ENCODE peak calls at places on chromosomes 3 and 15, in six cellular contexts. One of them, this sample, is unnamed. For H3K27me3, the result is how much of the 10 kb centered on the place peaks cover.

GRCh38 chr15:85479071-85479647 is 98.8 kb downstream of the AKAP13 start:
- DNase-seq in breast epithelium: peak
- DNase-seq in esophagus squamous epithelium: no peak
- DNase-seq in transverse colon: no peak
- DNase-seq in IMR-90: peak
- DNase-seq in adrenal gland: no peak
- DNase-seq in this sample: no peak

GRCh38 chr3:105691633-105692032 is 177.2 kb downstream of the CBLB start:
- DNase-seq in breast epithelium: no peak
- DNase-seq in esophagus squamous epithelium: no peak
- DNase-seq in transverse colon: no peak
- DNase-seq in IMR-90: no peak
- DNase-seq in adrenal gland: no peak
- DNase-seq in this sample: no peak

GRCh38 chr15:66565141-66565595 is 630 bp downstream of the LCTL start:
- DNase-seq in breast epithelium: no peak
- DNase-seq in esophagus squamous epithelium: no peak
- DNase-seq in transverse colon: no peak
- DNase-seq in IMR-90: no peak
- DNase-seq in adrenal gland: no peak
- DNase-seq in this sample: no peak

GRCh38 chr15:86644319-86644718 is 564.6 kb downstream of the AGBL1 start:
- DNase-seq in breast epithelium: no peak
- DNase-seq in esophagus squamous epithelium: no peak
- DNase-seq in transverse colon: no peak
- DNase-seq in IMR-90: no peak
- DNase-seq in adrenal gland: no peak
- DNase-seq in this sample: no peak

GRCh38 chr15:99180287-99180962 is 69.0 kb downstream of the TTC23 start:
- DNase-seq in breast epithelium: no peak
- DNase-seq in esophagus squamous epithelium: no peak
- DNase-seq in transverse colon: no peak
- DNase-seq in IMR-90: no peak
- DNase-seq in adrenal gland: no peak
- DNase-seq in this sample: no peak

GRCh38 chr3:13874891-13875290 is 5.0 kb downstream of the WNT7A start:
- DNase-seq in breast epithelium: no peak
- DNase-seq in esophagus squamous epithelium: no peak
- DNase-seq in transverse colon: no peak
- DNase-seq in IMR-90: no peak
- DNase-seq in adrenal gland: no peak
- DNase-seq in this sample: no peak

GRCh38 chr3:47482411-47482810 is 6.7 kb upstream of the SCAP start:
- DNase-seq in breast epithelium: no peak
- DNase-seq in esophagus squamous epithelium: no peak
- DNase-seq in transverse colon: no peak
- DNase-seq in IMR-90: no peak
- DNase-seq in adrenal gland: no peak
- DNase-seq in this sample: peak

GRCh38 chr15:95712785-95713184 is 617.7 kb upstream of the NR2F2 start:
- DNase-seq in breast epithelium: no peak
- DNase-seq in esophagus squamous epithelium: no peak
- DNase-seq in transverse colon: no peak
- DNase-seq in IMR-90: peak
- DNase-seq in adrenal gland: no peak
- DNase-seq in this sample: no peak

GRCh38 chr3:148739720-148740119 is 42.0 kb downstream of the AGTR1 start:
- DNase-seq in breast epithelium: no peak
- DNase-seq in esophagus squamous epithelium: no peak
- DNase-seq in transverse colon: no peak
- DNase-seq in IMR-90: no peak
- DNase-seq in adrenal gland: peak
- DNase-seq in this sample: no peak

GRCh38 chr3:46664188-46664970 is 29.1 kb downstream of the ALS2CL start:
- DNase-seq in breast epithelium: no peak
- DNase-seq in esophagus squamous epithelium: no peak
- DNase-seq in transverse colon: no peak
- DNase-seq in IMR-90: no peak
- DNase-seq in adrenal gland: no peak
- DNase-seq in this sample: peak

GRCh38 chr3:87288486-87288885 is 12.1 kb upstream of the POU1F1 start:
- DNase-seq in breast epithelium: no peak
- DNase-seq in esophagus squamous epithelium: no peak
- DNase-seq in transverse colon: no peak
- DNase-seq in IMR-90: no peak
- DNase-seq in adrenal gland: no peak
- DNase-seq in this sample: no peak

GRCh38 chr3:109241459-109241858 is 74.9 kb downstream of the DPPA2 start:
- DNase-seq in breast epithelium: no peak
- DNase-seq in esophagus squamous epithelium: no peak
- DNase-seq in transverse colon: no peak
- DNase-seq in IMR-90: no peak
- DNase-seq in adrenal gland: no peak
- DNase-seq in this sample: no peak

GRCh38 chr15:73802336-73803105 is 49.4 kb upstream of the INSYN1 start:
- DNase-seq in breast epithelium: peak
- DNase-seq in esophagus squamous epithelium: no peak
- DNase-seq in transverse colon: no peak
- DNase-seq in IMR-90: no peak
- DNase-seq in adrenal gland: no peak
- DNase-seq in this sample: no peak

GRCh38 chr15:85618956-85619491 is 175.7 kb downstream of the KLHL25 start:
- DNase-seq in breast epithelium: peak
- DNase-seq in esophagus squamous epithelium: no peak
- DNase-seq in transverse colon: peak
- DNase-seq in IMR-90: peak
- DNase-seq in adrenal gland: peak
- DNase-seq in this sample: peak

GRCh38 chr3:72810063-72810462 is 38.2 kb downstream of the SHQ1 start:
- DNase-seq in breast epithelium: no peak
- DNase-seq in esophagus squamous epithelium: no peak
- DNase-seq in transverse colon: no peak
- DNase-seq in IMR-90: peak
- DNase-seq in adrenal gland: no peak
- DNase-seq in this sample: no peak

GRCh38 chr15:58546066-58546591 is 114.3 kb downstream of the LIPC start:
- DNase-seq in breast epithelium: no peak
- DNase-seq in esophagus squamous epithelium: no peak
- DNase-seq in transverse colon: no peak
- DNase-seq in IMR-90: no peak
- DNase-seq in adrenal gland: peak
- DNase-seq in this sample: no peak

GRCh38 chr3:117045143-117045542 is 335.6 kb downstream of the TUSC7 start:
- DNase-seq in breast epithelium: no peak
- DNase-seq in esophagus squamous epithelium: no peak
- DNase-seq in transverse colon: peak
- DNase-seq in IMR-90: peak
- DNase-seq in adrenal gland: no peak
- DNase-seq in this sample: no peak

GRCh38 chr15:50765202-50765967 is at the start of gene SPPL2A:
- DNase-seq in breast epithelium: peak
- DNase-seq in esophagus squamous epithelium: peak
- DNase-seq in transverse colon: peak
- DNase-seq in IMR-90: peak
- DNase-seq in adrenal gland: peak
- DNase-seq in this sample: peak

GRCh38 chr3:46517016-46517770 is 19.4 kb downstream of the RTP3 start:
- DNase-seq in breast epithelium: no peak
- DNase-seq in esophagus squamous epithelium: no peak
- DNase-seq in transverse colon: no peak
- DNase-seq in IMR-90: peak
- DNase-seq in adrenal gland: no peak
- DNase-seq in this sample: no peak

GRCh38 chr3:32946973-32947372 is 4.5 kb upstream of the CCR4 start:
- DNase-seq in breast epithelium: no peak
- DNase-seq in esophagus squamous epithelium: no peak
- DNase-seq in transverse colon: no peak
- DNase-seq in IMR-90: no peak
- DNase-seq in adrenal gland: no peak
- DNase-seq in this sample: no peak

GRCh38 chr3:116057403-116058006 is 387.8 kb downstream of the LSAMP start:
- DNase-seq in breast epithelium: no peak
- DNase-seq in esophagus squamous epithelium: no peak
- DNase-seq in transverse colon: no peak
- DNase-seq in IMR-90: no peak
- DNase-seq in adrenal gland: no peak
- DNase-seq in this sample: no peak

GRCh38 chr3:139005356-139005993 is 593 bp downstream of the PRR23A start:
- DNase-seq in breast epithelium: no peak
- DNase-seq in esophagus squamous epithelium: no peak
- DNase-seq in transverse colon: no peak
- DNase-seq in IMR-90: no peak
- DNase-seq in adrenal gland: no peak
- DNase-seq in this sample: peak

GRCh38 chr3:179026636-179027035 is 45.0 kb downstream of the ZMAT3 start:
- DNase-seq in breast epithelium: no peak
- DNase-seq in esophagus squamous epithelium: no peak
- DNase-seq in transverse colon: no peak
- DNase-seq in IMR-90: peak
- DNase-seq in adrenal gland: no peak
- DNase-seq in this sample: no peak

GRCh38 chr3:172580680-172581079 is 57.5 kb upstream of the TNFSF10 start:
- DNase-seq in breast epithelium: no peak
- DNase-seq in esophagus squamous epithelium: no peak
- DNase-seq in transverse colon: no peak
- DNase-seq in IMR-90: no peak
- DNase-seq in adrenal gland: no peak
- DNase-seq in this sample: no peak

GRCh38 chr3:196232882-196233251 is 16.5 kb downstream of the SLC51A start:
- DNase-seq in breast epithelium: no peak
- DNase-seq in esophagus squamous epithelium: no peak
- DNase-seq in transverse colon: no peak
- DNase-seq in IMR-90: no peak
- DNase-seq in adrenal gland: no peak
- DNase-seq in this sample: no peak
- H3K27me3 ChIP-seq in breast epithelium: under half
- H3K27me3 ChIP-seq in esophagus squamous epithelium: under half
- H3K27me3 ChIP-seq in transverse colon: under half
- H3K27me3 ChIP-seq in IMR-90: under half
- H3K27me3 ChIP-seq in adrenal gland: under half
- H3K27me3 ChIP-seq in this sample: under half

GRCh38 chr15:64034519-64034918 is 11.8 kb downstream of the DAPK2 start:
- DNase-seq in breast epithelium: no peak
- DNase-seq in esophagus squamous epithelium: no peak
- DNase-seq in transverse colon: no peak
- DNase-seq in IMR-90: no peak
- DNase-seq in adrenal gland: no peak
- DNase-seq in this sample: no peak

GRCh38 chr15:64030123-64030522 is 16.2 kb downstream of the DAPK2 start:
- DNase-seq in breast epithelium: no peak
- DNase-seq in esophagus squamous epithelium: no peak
- DNase-seq in transverse colon: no peak
- DNase-seq in IMR-90: no peak
- DNase-seq in adrenal gland: no peak
- DNase-seq in this sample: no peak

GRCh38 chr15:64032327-64032726 is 14.0 kb downstream of the DAPK2 start:
- DNase-seq in breast epithelium: no peak
- DNase-seq in esophagus squamous epithelium: no peak
- DNase-seq in transverse colon: no peak
- DNase-seq in IMR-90: no peak
- DNase-seq in adrenal gland: no peak
- DNase-seq in this sample: no peak

GRCh38 chr15:64038878-64039277 is 7.4 kb downstream of the DAPK2 start:
- DNase-seq in breast epithelium: no peak
- DNase-seq in esophagus squamous epithelium: no peak
- DNase-seq in transverse colon: no peak
- DNase-seq in IMR-90: no peak
- DNase-seq in adrenal gland: no peak
- DNase-seq in this sample: no peak

DNA sequence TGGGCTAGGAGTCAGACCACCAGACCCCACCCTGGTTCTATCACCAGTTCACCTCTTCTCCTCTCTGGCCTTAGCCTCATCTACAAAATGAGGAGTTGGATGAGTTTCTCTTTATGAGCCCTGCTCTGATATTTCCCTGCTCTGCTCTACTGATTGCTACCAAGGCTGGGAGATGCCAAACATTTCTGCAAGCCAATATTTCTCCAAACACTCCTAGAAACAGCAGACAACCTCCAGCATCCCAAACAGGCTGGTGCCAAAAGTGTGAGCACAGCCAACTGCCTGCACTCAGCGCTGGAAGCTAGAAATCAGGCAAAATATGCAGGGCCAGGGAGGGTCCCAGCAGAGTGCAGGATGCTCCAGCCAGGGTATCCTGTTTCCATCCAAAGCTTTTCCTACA is 10.8 kb downstream of the DAPK2 start:
- DNase-seq in breast epithelium: no peak
- DNase-seq in esophagus squamous epithelium: no peak
- DNase-seq in transverse colon: no peak
- DNase-seq in IMR-90: no peak
- DNase-seq in adrenal gland: no peak
- DNase-seq in this sample: no peak
- H3K27ac ChIP-seq in breast epithelium: no peak
- H3K27ac ChIP-seq in esophagus squamous epithelium: no peak
- H3K27ac ChIP-seq in transverse colon: no peak
- H3K27ac ChIP-seq in IMR-90: no peak
- H3K27ac ChIP-seq in adrenal gland: no peak
- H3K27ac ChIP-seq in this sample: no peak

DNA sequence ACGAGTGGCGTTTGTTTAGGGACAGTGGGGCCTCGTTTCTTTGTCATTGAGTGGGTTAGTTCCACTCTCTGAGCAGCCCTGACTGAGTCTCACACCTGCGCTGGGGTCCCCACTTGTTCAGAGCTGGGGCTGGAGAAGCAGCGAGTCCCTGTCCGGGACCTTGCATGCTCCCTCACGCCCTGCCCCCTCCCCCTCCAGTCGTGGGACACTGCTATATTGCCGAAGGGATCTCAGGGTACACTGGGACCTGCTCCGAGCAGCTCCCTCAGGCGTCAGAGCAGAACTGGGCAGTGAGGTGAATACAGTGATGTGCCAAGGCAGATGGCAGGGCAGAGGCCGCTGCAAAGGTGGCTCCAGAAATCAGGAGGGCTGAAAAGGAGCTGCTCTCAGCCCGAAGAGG is 59.9 kb upstream of the KLF13 start:
- DNase-seq in breast epithelium: peak
- DNase-seq in esophagus squamous epithelium: no peak
- DNase-seq in transverse colon: peak
- DNase-seq in IMR-90: no peak
- DNase-seq in adrenal gland: peak
- DNase-seq in this sample: peak
- TF ChIP-seq POLR2A in breast epithelium: no peak
- TF ChIP-seq POLR2A in esophagus squamous epithelium: no peak
- TF ChIP-seq POLR2A in transverse colon: no peak
- TF ChIP-seq POLR2A in IMR-90: no peak
- TF ChIP-seq POLR2A in adrenal gland: no peak
- TF ChIP-seq POLR2A in this sample: no peak

GRCh38 chr15:93286456-93286855 is 197.4 kb upstream of the RGMA start:
- DNase-seq in breast epithelium: no peak
- DNase-seq in esophagus squamous epithelium: no peak
- DNase-seq in transverse colon: no peak
- DNase-seq in IMR-90: no peak
- DNase-seq in adrenal gland: no peak
- DNase-seq in this sample: no peak

GRCh38 chr15:93288718-93289117 is 199.7 kb upstream of the RGMA start:
- DNase-seq in breast epithelium: no peak
- DNase-seq in esophagus squamous epithelium: no peak
- DNase-seq in transverse colon: no peak
- DNase-seq in IMR-90: no peak
- DNase-seq in adrenal gland: no peak
- DNase-seq in this sample: no peak

GRCh38 chr15:93291380-93291779 is 202.4 kb upstream of the RGMA start:
- DNase-seq in breast epithelium: no peak
- DNase-seq in esophagus squamous epithelium: no peak
- DNase-seq in transverse colon: no peak
- DNase-seq in IMR-90: no peak
- DNase-seq in adrenal gland: no peak
- DNase-seq in this sample: no peak

GRCh38 chr15:93289951-93290350 is 200.9 kb upstream of the RGMA start:
- DNase-seq in breast epithelium: no peak
- DNase-seq in esophagus squamous epithelium: no peak
- DNase-seq in transverse colon: no peak
- DNase-seq in IMR-90: no peak
- DNase-seq in adrenal gland: no peak
- DNase-seq in this sample: no peak
- H3K27me3 ChIP-seq in breast epithelium: under half
- H3K27me3 ChIP-seq in esophagus squamous epithelium: under half
- H3K27me3 ChIP-seq in transverse colon: under half
- H3K27me3 ChIP-seq in IMR-90: under half
- H3K27me3 ChIP-seq in adrenal gland: under half
- H3K27me3 ChIP-seq in this sample: under half